ENCODE peak calls at places on chromosomes 11 and 22, in four cellular contexts. S is Panc1, T is choroid plexus epithelial cell, F is endodermal cell. E is an unnamed sample.

GRCh38 chr11:68806931-68807844 is 34.5 kb downstream of the CPT1A start:
- DNase-seq in S (no peak), T (peak; percentile 83), F (no peak), E (peak; percentile 78)

GRCh38 chr11:128326791-128327190 is 260.6 kb downstream of the ETS1 start:
- DNase-seq in F (no peak), T (no peak), S (no peak), E (no peak)

GRCh38 chr11:62546244-62546936 is at the start of gene AHNAK:
- DNase-seq in T (peak; percentile 67), S (no peak), F (peak; percentile 90), E (peak; percentile 68)

GRCh38 chr11:91406009-91406408 is 818.6 kb upstream of the FAT3 start:
- DNase-seq in T (no peak), S (no peak), F (no peak), E (no peak)

GRCh38 chr11:103958475-103959215 is 77.8 kb upstream of the DDI1 start:
- DNase-seq in S (no peak), F (no peak), T (peak; percentile 42), E (no peak)

GRCh38 chr11:105007463-105007862 is 15.5 kb downstream of the CASP5 start:
- DNase-seq in S (no peak), F (no peak), T (no peak), E (no peak)

GRCh38 chr22:42522546-42522945 is 3.0 kb upstream of the RRP7A start:
- DNase-seq in T (no peak), F (no peak), S (no peak), E (no peak)

GRCh38 chr11:131815631-131816030 is 445.2 kb downstream of the NTM start:
- DNase-seq in T (peak; percentile 12), S (no peak), F (peak; percentile 78), E (peak; percentile 18)

GRCh38 chr11:29310016-29310415 is 706.8 kb downstream of the KCNA4 start:
- DNase-seq in F (no peak), T (peak; percentile 92), S (no peak), E (no peak)

GRCh38 chr11:6631356-6631890 is 12.2 kb upstream of the TPP1 start:
- DNase-seq in F (no peak), S (no peak), T (no peak), E (no peak)

GRCh38 chr11:6628526-6628925 is 9.3 kb upstream of the TPP1 start:
- DNase-seq in F (no peak), T (no peak), S (no peak), E (no peak)

GRCh38 chr11:6630632-6631291 is 11.5 kb upstream of the TPP1 start:
- DNase-seq in F (no peak), T (no peak), S (no peak), E (no peak)

GRCh38 chr11:6629573-6629891 is 10.3 kb upstream of the TPP1 start:
- DNase-seq in T (no peak), F (no peak), S (no peak), E (no peak)

DNA sequence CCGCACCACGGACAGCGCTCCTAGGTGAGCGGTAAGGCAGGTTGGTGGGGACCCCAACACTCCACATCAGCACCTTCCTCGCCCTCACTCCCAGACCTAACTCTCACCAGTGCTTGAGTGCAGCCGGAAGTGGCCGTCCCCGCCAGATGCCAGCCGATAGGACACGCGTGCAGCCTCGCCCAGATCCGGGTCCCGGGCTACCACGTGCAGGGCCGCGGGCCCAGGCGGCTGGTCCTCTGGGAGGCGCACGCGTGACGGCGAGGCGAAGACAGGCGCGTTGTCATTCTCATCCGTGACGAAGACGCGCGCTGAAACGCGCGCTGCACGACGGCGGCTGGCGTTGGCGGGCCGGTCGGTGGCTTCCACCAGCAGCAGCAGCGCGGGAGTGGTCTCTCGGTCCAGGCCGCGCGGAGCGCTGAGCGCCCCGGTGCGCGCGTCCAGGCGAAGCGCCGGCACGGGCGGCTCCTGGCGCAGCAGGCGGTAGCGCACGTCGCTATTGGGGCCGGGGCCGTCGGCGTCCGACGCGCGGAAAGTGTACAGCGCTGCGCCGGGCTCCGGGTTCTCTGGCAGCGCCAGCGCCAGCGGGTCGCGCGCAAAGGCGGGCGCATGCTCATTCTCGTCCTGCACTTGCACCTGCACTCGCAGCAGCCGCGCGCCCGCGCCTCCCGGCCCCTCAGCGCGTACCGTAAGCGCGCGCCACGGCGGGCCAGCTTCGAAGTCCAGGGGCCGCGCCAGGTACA is 10.8 kb upstream of the TPP1 start:
- DNase-seq in T (no peak), S (no peak), F (peak; percentile 84), E (no peak)
- H3K4me3 ChIP-seq in T (no peak overlapping the region), S (peak overlapping the region; percentile 33), F (peak overlapping the region; percentile 29), E (no peak overlapping the region)

GRCh38 chr22:49355206-49355920 is 472.3 kb downstream of the BRD1 start:
- DNase-seq in F (no peak), T (no peak), S (no peak), E (no peak)
- H3K4me3 ChIP-seq in F (no peak overlapping the region), T (no peak overlapping the region), S (no peak overlapping the region), E (no peak overlapping the region)

DNA sequence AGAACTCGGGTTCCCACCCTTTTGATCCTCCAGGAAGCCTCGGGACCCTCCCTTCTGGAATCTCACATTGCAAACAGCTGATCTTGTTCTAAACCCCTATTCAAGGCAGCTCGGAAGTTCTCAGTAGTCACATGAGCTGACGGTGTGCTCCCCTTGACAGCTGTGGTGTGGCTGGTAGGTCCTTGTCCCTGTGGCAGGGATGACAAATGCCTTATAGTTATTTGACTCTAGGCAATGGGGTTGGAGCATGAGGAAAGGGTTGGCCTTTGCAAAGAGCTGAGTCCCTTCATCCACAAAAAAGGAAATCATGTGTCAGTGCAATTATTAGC is 23.6 kb downstream of the EIF4G2 start:
- DNase-seq in F (no peak), T (no peak), S (no peak), E (no peak)
- H3K4me3 ChIP-seq in F (peak overlapping the region; percentile 71), T (no peak overlapping the region), S (no peak overlapping the region), E (no peak overlapping the region)

DNA sequence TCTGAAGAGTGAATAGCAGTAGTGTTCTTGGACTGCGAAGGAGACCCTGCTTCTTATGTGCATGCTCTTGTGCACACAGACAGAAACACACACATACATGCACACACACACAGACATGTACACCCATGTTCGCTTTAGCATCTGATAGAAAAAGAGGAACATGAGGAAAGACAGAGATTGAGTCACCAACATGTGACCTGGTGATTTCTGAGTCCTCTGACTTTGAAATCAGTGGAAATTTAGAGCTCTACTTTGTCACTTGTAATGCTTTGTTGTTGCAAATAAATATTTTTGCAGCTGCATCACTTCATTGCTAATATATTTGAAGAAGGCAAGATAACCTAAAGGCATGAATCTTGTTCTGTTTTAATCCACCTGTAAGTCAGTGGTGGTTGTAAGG is 23.8 kb downstream of the CD44 start:
- DNase-seq in F (no peak), S (peak; percentile 77), T (peak; percentile 47), E (peak; percentile 63)
- H3K4me3 ChIP-seq in F (no peak overlapping the region), S (no peak overlapping the region), T (no peak overlapping the region), E (no peak overlapping the region)

GRCh38 chr22:17371446-17371845 is 2.2 kb downstream of the CECR2 start:
- DNase-seq in T (no peak), F (no peak), S (no peak), E (no peak)
- H3K4me3 ChIP-seq in T (peak overlapping the region; percentile 55), F (peak overlapping the region; percentile 99), S (peak overlapping the region; percentile 30), E (no peak overlapping the region)